ENCODE peak calls at places on chromosomes 13 and 19, in four cellular contexts. C, M, V and E are unnamed samples.

GRCh38 chr19:54029930-54030490 is 33.7 kb downstream of the VSTM1 start:
- DNase-seq in V (peak), C (peak), M (no peak), E (peak)

GRCh38 chr19:21143846-21144245 is 2.0 kb downstream of the ZNF431 start:
- DNase-seq in V (no peak), M (no peak), C (peak), E (peak)

GRCh38 chr13:33633701-33634525 is 184.0 kb upstream of the RFC3 start:
- DNase-seq in C (no peak), V (no peak), M (no peak), E (peak)

GRCh38 chr13:81639984-81640582 is 1299.2 kb upstream of the SPRY2 start:
- DNase-seq in M (no peak), V (no peak), C (no peak), E (peak)

GRCh38 chr19:923551-924211 is 2.2 kb upstream of the ARID3A start:
- DNase-seq in C (no peak), M (no peak), V (no peak), E (no peak)

GRCh38 chr13:99467764-99468163 is 33.5 kb upstream of the TM9SF2 start:
- DNase-seq in M (no peak), C (no peak), V (no peak), E (peak)

GRCh38 chr19:35266904-35267817 is 1.6 kb upstream of the USF2 start:
- DNase-seq in M (no peak), C (peak), V (peak), E (no peak)

GRCh38 chr13:33855371-33855895 is 37.5 kb downstream of the RFC3 start:
- DNase-seq in C (no peak), V (no peak), M (no peak), E (no peak)

GRCh38 chr19:41217741-41218140 is 1.3 kb upstream of the AXL start:
- DNase-seq in V (no peak), M (no peak), C (no peak), E (no peak)

GRCh38 chr13:75749407-75749806 is 113.3 kb downstream of the LMO7 start:
- DNase-seq in V (no peak), C (no peak), M (no peak), E (peak)

GRCh38 chr13:85080726-85081125 is 718.5 kb downstream of the SLITRK6 start:
- DNase-seq in V (no peak), M (no peak), C (peak), E (no peak)

GRCh38 chr19:44752123-44752815 is 3.8 kb downstream of the BCL3 start:
- DNase-seq in V (no peak), C (no peak), M (no peak), E (no peak)

GRCh38 chr13:113001251-113002140 is 32.5 kb downstream of the MCF2L start:
- DNase-seq in M (no peak), C (peak), V (no peak), E (no peak)

GRCh38 chr19:2329528-2329927 is 1.0 kb downstream of the SPPL2B start:
- DNase-seq in M (no peak), V (no peak), C (no peak), E (no peak)

GRCh38 chr19:14450168-14450874 is 17.2 kb downstream of the PKN1 start:
- DNase-seq in C (peak), V (peak), M (no peak), E (peak)

GRCh38 chr19:39038098-39038497 is 5.7 kb upstream of the FBXO27 start:
- DNase-seq in V (no peak), M (no peak), C (peak), E (peak)

GRCh38 chr19:4642625-4643024 is 3.3 kb downstream of the TNFAIP8L1 start:
- DNase-seq in C (no peak), M (no peak), V (no peak), E (no peak)

GRCh38 chr19:4304509-4305252 is at the start of gene FSD1:
- DNase-seq in M (no peak), V (peak), C (no peak), E (no peak)

GRCh38 chr19:41734585-41734984 is 20.7 kb upstream of the CEACAM6 start:
- DNase-seq in C (peak), V (no peak), M (no peak), E (no peak)

GRCh38 chr13:50701469-50701868 is 142.0 kb downstream of the DLEU7 start:
- DNase-seq in M (no peak), C (no peak), V (no peak), E (no peak)

GRCh38 chr13:104314926-104315535 is 1248.8 kb upstream of the SLC10A2 start:
- DNase-seq in M (no peak), C (peak), V (no peak), E (no peak)

GRCh38 chr13:85798999-85799646 is at the start of gene SLITRK6:
- DNase-seq in V (no peak), M (no peak), C (peak), E (peak)

GRCh38 chr13:26589754-26590153 is 32.3 kb downstream of the WASF3 start:
- DNase-seq in C (no peak), M (no peak), V (no peak), E (peak)

GRCh38 chr13:37414667-37415066 is 183.9 kb downstream of the POSTN start:
- DNase-seq in M (no peak), V (no peak), C (no peak), E (no peak)

GRCh38 chr13:94658926-94659649 is 53.3 kb downstream of the SOX21 start:
- DNase-seq in C (no peak), M (no peak), V (no peak), E (no peak)

GRCh38 chr13:81017525-81018152 is 676.7 kb upstream of the SPRY2 start:
- DNase-seq in V (peak), C (no peak), M (no peak), E (peak)

GRCh38 chr19:4814625-4815425 is 16.7 kb downstream of the TICAM1 start:
- DNase-seq in M (no peak), V (no peak), C (no peak), E (no peak)

GRCh38 chr19:8511573-8512101 is 2.3 kb downstream of the ZNF414 start:
- DNase-seq in C (no peak), M (no peak), V (no peak), E (no peak)

GRCh38 chr13:47159853-47160550 is 263.1 kb upstream of the HTR2A start:
- DNase-seq in C (no peak), V (no peak), M (no peak), E (no peak)

GRCh38 chr19:43662487-43662886 is 7.5 kb downstream of the PLAUR start:
- DNase-seq in M (no peak), V (no peak), C (no peak), E (peak)

GRCh38 chr13:50006426-50007135 is 8.7 kb upstream of the KCNRG start:
- DNase-seq in V (no peak), M (no peak), C (no peak), E (peak)

GRCh38 chr19:55283548-55284393 is at the start of gene BRSK1:
- DNase-seq in V (no peak), C (peak), M (no peak), E (no peak)

GRCh38 chr13:63086286-63086685 is 1670.6 kb upstream of the PCDH20 start:
- DNase-seq in V (peak), C (no peak), M (no peak), E (no peak)

GRCh38 chr13:111882351-111882750 is 184.6 kb upstream of the SOX1 start:
- DNase-seq in V (no peak), C (no peak), M (no peak), E (no peak)

GRCh38 chr13:32125221-32125621 is 93.6 kb downstream of the FRY start:
- DNase-seq in C (no peak), V (no peak), M (no peak), E (peak)

GRCh38 chr13:39943711-39944110 is 288.2 kb downstream of the COG6 start:
- DNase-seq in V (no peak), C (no peak), M (no peak), E (no peak)

GRCh38 chr19:5115771-5116202 is 146.9 kb downstream of the KDM4B start:
- DNase-seq in M (no peak), C (no peak), V (no peak), E (peak)

GRCh38 chr19:28878862-28879566 is 333.9 kb downstream of the UQCRFS1 start:
- DNase-seq in C (peak), V (peak), M (no peak), E (peak)

GRCh38 chr19:47509973-47510372 is 4.9 kb downstream of the NAPA start:
- DNase-seq in C (no peak), M (no peak), V (no peak), E (peak)

GRCh38 chr19:47507924-47508553 is 6.8 kb downstream of the NAPA start:
- DNase-seq in V (no peak), C (no peak), M (no peak), E (no peak)

GRCh38 chr19:47510516-47511127 is 4.2 kb downstream of the NAPA start:
- DNase-seq in M (no peak), V (no peak), C (no peak), E (no peak)

GRCh38 chr19:47508721-47509120 is 6.1 kb downstream of the NAPA start:
- DNase-seq in V (no peak), M (no peak), C (no peak), E (no peak)

GRCh38 chr19:47509170-47509847 is 5.6 kb downstream of the NAPA start:
- DNase-seq in V (no peak), C (no peak), M (no peak), E (no peak)
- TF ChIP-seq CTCF in V (no peak), C (no peak), M (no peak), E (no peak)

DNA sequence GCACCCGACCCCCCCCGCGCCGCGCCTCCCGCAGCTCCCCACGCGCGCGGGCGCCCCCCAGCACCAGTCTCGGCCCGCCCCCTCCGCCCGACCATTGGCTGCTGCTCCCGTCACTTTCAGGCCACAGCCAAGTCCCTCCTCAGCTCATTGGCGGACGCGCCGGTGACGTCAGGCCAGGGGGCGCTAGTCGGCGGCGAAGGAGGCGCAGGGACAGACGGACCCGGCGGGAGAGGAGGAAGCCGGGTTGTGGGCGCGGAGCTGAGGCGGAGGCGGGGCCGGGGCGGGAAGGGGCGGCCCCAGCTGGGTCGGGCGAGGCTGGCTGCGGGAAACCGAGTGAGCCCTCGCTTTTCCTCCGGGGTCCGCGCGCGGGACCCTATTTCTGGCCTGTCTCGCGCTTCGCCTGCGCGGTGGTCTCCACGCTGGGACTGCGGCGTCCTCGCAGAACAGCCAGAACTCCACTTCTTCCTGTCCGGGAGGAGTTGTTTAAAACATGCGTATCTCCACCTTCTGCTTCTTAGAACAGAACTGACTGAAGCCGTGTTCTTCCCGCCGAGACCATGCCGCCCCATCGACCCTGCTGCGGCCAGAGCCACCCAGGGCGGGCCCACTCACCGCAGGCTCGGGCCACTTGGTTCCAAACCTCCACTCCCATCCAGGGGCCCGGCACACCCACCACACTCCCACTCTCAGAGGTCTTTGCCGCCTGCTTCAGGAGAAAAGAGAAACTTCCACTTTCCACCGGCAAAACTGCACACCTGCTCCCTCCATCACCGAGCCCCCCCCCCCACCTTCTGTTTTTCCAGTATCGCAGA is 459 bp upstream of the TMTC4 start:
- DNase-seq in C (peak), M (peak), V (peak), E (peak)
- TF ChIP-seq CTCF in C (peak), M (peak), V (peak), E (no peak)

GRCh38 chr13:77000475-77000874 is 8.6 kb downstream of the CLN5 start:
- DNase-seq in V (no peak), M (no peak), C (no peak), E (no peak)

GRCh38 chr13:77001963-77002587 is 10.2 kb downstream of the CLN5 start:
- DNase-seq in M (no peak), V (no peak), C (no peak), E (no peak)

GRCh38 chr13:77001540-77001939 is 9.7 kb downstream of the CLN5 start:
- DNase-seq in C (no peak), M (no peak), V (no peak), E (no peak)

DNA sequence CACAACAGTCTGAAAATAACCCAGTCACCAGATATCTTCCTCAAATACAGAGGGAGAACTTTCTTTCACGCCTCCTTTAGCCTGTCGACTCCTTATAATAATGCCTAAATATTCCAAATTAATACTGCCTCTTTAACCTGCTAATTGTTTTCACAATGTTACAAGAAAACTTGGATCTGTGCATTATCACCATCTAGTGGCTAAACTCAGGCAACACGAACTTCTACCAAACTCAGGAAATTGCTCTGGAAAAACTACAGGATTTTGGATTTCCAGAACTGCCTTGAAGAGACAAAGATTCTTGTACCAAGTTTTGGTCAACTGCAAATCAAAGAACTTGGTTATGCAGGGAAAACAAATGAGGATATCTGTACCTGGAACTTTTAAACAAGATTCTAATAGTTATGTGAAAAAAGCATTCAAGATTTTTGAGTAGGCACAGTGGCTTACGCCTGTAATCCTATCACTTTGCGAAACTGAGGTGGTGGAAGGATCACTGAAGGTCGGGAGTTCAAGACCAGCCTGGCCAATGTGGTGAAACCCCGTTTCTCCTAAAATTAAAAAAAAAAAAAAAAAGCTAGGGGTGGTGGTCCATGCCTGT is 10.8 kb downstream of the CLN5 start:
- DNase-seq in V (peak), M (no peak), C (peak), E (peak)
- TF ChIP-seq CTCF in V (peak), M (peak), C (peak), E (peak)

GRCh38 chr19:49488046-49488862 is 846 bp downstream of the RPL13A start:
- DNase-seq in M (no peak), C (no peak), V (peak), E (no peak)

GRCh38 chr19:49486232-49486631 is 1.2 kb upstream of the RPL13A start:
- DNase-seq in C (no peak), M (no peak), V (peak), E (no peak)

GRCh38 chr19:49488863-49489537 is 1.6 kb downstream of the RPL13A start:
- DNase-seq in V (peak), C (no peak), M (no peak), E (no peak)

GRCh38 chr19:49487277-49488045 is at the start of gene RPL13A:
- DNase-seq in M (peak), C (peak), V (peak), E (peak)

GRCh38 chr19:49486710-49487276 is 615 bp upstream of the RPL13A start:
- DNase-seq in C (no peak), V (no peak), M (no peak), E (no peak)
- TF ChIP-seq CTCF in C (no peak), V (no peak), M (no peak), E (no peak)

DNA sequence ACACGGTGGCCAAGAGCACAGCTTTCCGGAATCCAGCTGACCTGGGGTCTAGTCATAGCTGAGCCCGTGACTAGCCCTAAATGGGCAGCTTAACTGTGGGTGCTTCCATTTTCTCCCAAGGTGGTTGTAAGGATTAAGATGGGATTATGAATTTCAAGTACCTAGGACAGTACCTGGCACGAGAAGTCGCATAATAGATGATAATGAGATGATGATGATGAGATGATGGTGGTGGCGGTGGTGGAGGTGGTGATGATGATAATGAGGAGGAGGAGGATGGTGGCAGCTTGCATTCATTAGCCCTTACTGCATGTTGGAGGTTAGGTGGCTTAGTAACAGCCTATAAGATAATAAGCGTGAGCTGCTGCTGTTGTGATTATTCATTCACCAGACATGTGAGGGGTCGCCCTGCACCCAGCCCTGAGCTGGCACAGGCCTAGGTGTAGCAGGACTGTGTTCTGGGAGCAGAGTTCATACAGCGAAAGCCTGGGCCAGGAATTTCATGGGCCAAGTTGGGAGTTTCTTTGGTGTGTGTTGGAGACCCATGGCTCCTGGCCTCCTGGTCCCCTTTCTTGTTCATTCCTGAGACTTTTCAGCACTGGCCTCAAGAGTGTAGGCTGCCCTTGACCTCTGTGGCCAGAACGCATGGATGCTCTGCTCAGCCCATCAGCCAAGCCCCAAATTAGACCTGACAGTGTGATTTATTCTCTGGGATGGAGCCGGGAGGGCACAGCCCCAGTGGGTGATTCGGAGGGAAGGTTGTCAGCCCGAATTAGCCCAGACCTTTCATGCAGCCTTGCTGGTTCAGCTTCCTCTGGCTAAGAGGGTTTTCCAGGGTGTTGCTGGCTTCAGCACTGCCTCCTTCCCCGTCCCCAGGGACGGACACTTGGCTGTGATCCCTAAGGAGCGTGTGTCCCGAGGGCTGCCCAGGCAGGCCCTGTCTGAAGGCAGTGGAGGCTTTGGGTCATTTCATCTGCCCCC is 128.8 kb downstream of the SIPA1L3 start:
- DNase-seq in M (no peak), C (no peak), V (no peak), E (no peak)
- TF ChIP-seq CTCF in M (no peak), C (no peak), V (no peak), E (no peak)

GRCh38 chr13:45206340-45206739 is 5.5 kb upstream of the KCTD4 start:
- DNase-seq in M (no peak), V (peak), C (no peak), E (peak)
- TF ChIP-seq CTCF in M (no peak), V (no peak), C (no peak), E (no peak)